ENCODE peak calls at places on chromosomes 5 and 9, in four cellular contexts. N is EL; P is sciatic nerve; C is activated CD8-positive, alpha-beta memory T cell treated with anti-CD3 and anti-CD28 coated beads, Interleukin-2, amount 50 U/mL, for 4 hours. F is an unnamed sample.

GRCh38 chr5:132481243-132482211 is 9.0 kb downstream of the IRF1 start:
- DNase-seq in N (no peak), P (no peak), C (peak), F (no peak)

GRCh38 chr9:107363511-107364182 is 80.6 kb downstream of the RAD23B start:
- DNase-seq in N (peak), P (no peak), C (no peak), F (no peak)

GRCh38 chr5:3656803-3657202 is 61.2 kb downstream of the IRX1 start:
- DNase-seq in N (no peak), P (no peak), C (no peak), F (no peak)

GRCh38 chr5:1885777-1886633 is 3.3 kb upstream of the IRX4 start:
- DNase-seq in N (no peak), P (no peak), C (no peak), F (no peak)

GRCh38 chr5:84634256-84634655 is 249.6 kb upstream of the EDIL3 start:
- DNase-seq in N (no peak), P (no peak), C (no peak), F (no peak)

GRCh38 chr9:37968228-37968672 is 64.3 kb upstream of the SLC25A51 start:
- DNase-seq in N (peak), P (no peak), C (no peak), F (peak)

GRCh38 chr9:129737479-129738269 is 15.2 kb downstream of the PTGES start:
- DNase-seq in N (peak), P (peak), C (peak), F (peak)

GRCh38 chr5:124341066-124341943 is 405.1 kb downstream of the ZNF608 start:
- DNase-seq in N (no peak), P (no peak), C (no peak), F (no peak)

GRCh38 chr9:89879711-89880110 is 274.9 kb downstream of the GADD45G start:
- DNase-seq in N (no peak), P (peak), C (no peak), F (no peak)

GRCh38 chr9:136728080-136728547 is 14.6 kb downstream of the LCN10 start:
- DNase-seq in N (peak), P (peak), C (peak), F (peak)

GRCh38 chr5:11903121-11903613 is 1.1 kb downstream of the CTNND2 start:
- DNase-seq in N (no peak), P (no peak), C (no peak), F (no peak)

GRCh38 chr5:72878854-72879253 is 62.4 kb downstream of the TNPO1 start:
- DNase-seq in N (no peak), P (no peak), C (no peak), F (no peak)

GRCh38 chr9:93097496-93098205 is 1.6 kb downstream of the CARD19 start:
- DNase-seq in N (no peak), P (peak), C (peak), F (peak)

GRCh38 chr5:55134053-55134722 is 25.8 kb upstream of the GPX8 start:
- DNase-seq in N (no peak), P (no peak), C (no peak), F (no peak)

GRCh38 chr9:136615631-136616306 is 46.9 kb upstream of the EGFL7 start:
- DNase-seq in N (peak), P (no peak), C (no peak), F (no peak)

GRCh38 chr9:2526071-2526862 is 95.3 kb upstream of the VLDLR start:
- DNase-seq in N (peak), P (no peak), C (no peak), F (peak)

GRCh38 chr5:88660947-88661869 is 221.8 kb downstream of the MEF2C start:
- DNase-seq in N (peak), P (peak), C (no peak), F (peak)

GRCh38 chr5:31614147-31615030 is 24.5 kb upstream of the PDZD2 start:
- DNase-seq in N (no peak), P (no peak), C (no peak), F (no peak)

GRCh38 chr5:73625314-73625904 is 587 bp upstream of the ARHGEF28 start:
- DNase-seq in N (no peak), P (no peak), C (no peak), F (no peak)

GRCh38 chr5:153496835-153497234 is 6.4 kb downstream of the GRIA1 start:
- DNase-seq in N (peak), P (no peak), C (no peak), F (peak)

GRCh38 chr5:87924451-87924850 is 344.2 kb downstream of the TMEM161B start:
- DNase-seq in N (no peak), P (no peak), C (no peak), F (no peak)

GRCh38 chr5:150846651-150847333 is 471 bp downstream of the IRGM start:
- DNase-seq in N (peak), P (peak), C (peak), F (peak)

GRCh38 chr5:76718880-76719279 is 3.0 kb downstream of the F2R start:
- DNase-seq in N (no peak), P (no peak), C (no peak), F (no peak)

GRCh38 chr5:158807947-158808346 is 291.8 kb downstream of the EBF1 start:
- DNase-seq in N (no peak), P (no peak), C (no peak), F (peak)

GRCh38 chr5:143350790-143351603 is 52.5 kb downstream of the NR3C1 start:
- DNase-seq in N (peak), P (no peak), C (no peak), F (peak)

GRCh38 chr9:121985792-121986494 is 107.2 kb downstream of the TTLL11 start:
- DNase-seq in N (no peak), P (peak), C (no peak), F (peak)

GRCh38 chr9:89661956-89662717 is 57.3 kb downstream of the GADD45G start:
- DNase-seq in N (peak), P (peak), C (no peak), F (peak)

GRCh38 chr5:159198063-159199036 is 11.0 kb downstream of the RNF145 start:
- DNase-seq in N (no peak), P (no peak), C (no peak), F (no peak)

F was measured in GM23248.